ENCODE peak calls at places on chromosome 2, in nine cellular contexts. One of them, this sample, is unnamed.

GRCh38 chr2:46023165-46023854 is 273.9 kb upstream of the EPAS1 start:
- DNase-seq in heart left ventricle: no peak
- DNase-seq in A549: no peak
- DNase-seq in IMR-90: no peak
- DNase-seq in breast epithelium: no peak
- DNase-seq in transverse colon: no peak
- DNase-seq in tibial nerve: no peak
- DNase-seq in spleen: no peak
- DNase-seq in adrenal gland: no peak
- DNase-seq in this sample: no peak

GRCh38 chr2:186780701-186781316 is 68.2 kb downstream of the ZSWIM2 start:
- DNase-seq in IMR-90: peak
- DNase-seq in A549: peak
- DNase-seq in spleen: no peak
- DNase-seq in adrenal gland: peak
- DNase-seq in breast epithelium: no peak
- DNase-seq in heart left ventricle: no peak
- DNase-seq in tibial nerve: no peak
- DNase-seq in transverse colon: no peak
- DNase-seq in this sample: no peak

GRCh38 chr2:13492262-13492661 is 775.5 kb downstream of the TRIB2 start:
- DNase-seq in spleen: no peak
- DNase-seq in heart left ventricle: no peak
- DNase-seq in adrenal gland: no peak
- DNase-seq in IMR-90: no peak
- DNase-seq in transverse colon: no peak
- DNase-seq in tibial nerve: no peak
- DNase-seq in A549: no peak
- DNase-seq in breast epithelium: no peak
- DNase-seq in this sample: no peak

GRCh38 chr2:71469403-71470398 is 16.3 kb downstream of the DYSF start:
- DNase-seq in IMR-90: no peak
- DNase-seq in transverse colon: no peak
- DNase-seq in breast epithelium: no peak
- DNase-seq in A549: no peak
- DNase-seq in heart left ventricle: no peak
- DNase-seq in tibial nerve: no peak
- DNase-seq in adrenal gland: no peak
- DNase-seq in spleen: no peak
- DNase-seq in this sample: no peak

GRCh38 chr2:18209934-18210639 is 331.6 kb downstream of the KCNS3 start:
- DNase-seq in tibial nerve: no peak
- DNase-seq in IMR-90: peak
- DNase-seq in adrenal gland: no peak
- DNase-seq in A549: peak
- DNase-seq in breast epithelium: no peak
- DNase-seq in transverse colon: no peak
- DNase-seq in heart left ventricle: no peak
- DNase-seq in spleen: no peak
- DNase-seq in this sample: no peak

GRCh38 chr2:48587560-48587959 is 30.1 kb upstream of the GTF2A1L start:
- DNase-seq in breast epithelium: no peak
- DNase-seq in A549: no peak
- DNase-seq in spleen: no peak
- DNase-seq in tibial nerve: no peak
- DNase-seq in heart left ventricle: no peak
- DNase-seq in transverse colon: no peak
- DNase-seq in adrenal gland: no peak
- DNase-seq in IMR-90: no peak
- DNase-seq in this sample: no peak

GRCh38 chr2:11930211-11930761 is 183.9 kb downstream of the LPIN1 start:
- DNase-seq in tibial nerve: no peak
- DNase-seq in IMR-90: no peak
- DNase-seq in heart left ventricle: no peak
- DNase-seq in transverse colon: peak
- DNase-seq in adrenal gland: peak
- DNase-seq in spleen: no peak
- DNase-seq in A549: no peak
- DNase-seq in breast epithelium: no peak
- DNase-seq in this sample: no peak

GRCh38 chr2:10839813-10840212 is 27.2 kb upstream of the PDIA6 start:
- DNase-seq in A549: no peak
- DNase-seq in spleen: no peak
- DNase-seq in breast epithelium: no peak
- DNase-seq in transverse colon: no peak
- DNase-seq in adrenal gland: no peak
- DNase-seq in tibial nerve: no peak
- DNase-seq in IMR-90: peak
- DNase-seq in heart left ventricle: no peak
- DNase-seq in this sample: no peak

GRCh38 chr2:241469746-241470145 is 38.6 kb downstream of the STK25 start:
- DNase-seq in IMR-90: no peak
- DNase-seq in adrenal gland: no peak
- DNase-seq in transverse colon: no peak
- DNase-seq in tibial nerve: no peak
- DNase-seq in spleen: no peak
- DNase-seq in heart left ventricle: no peak
- DNase-seq in A549: no peak
- DNase-seq in breast epithelium: no peak
- DNase-seq in this sample: no peak

GRCh38 chr2:206154197-206154596 is 5.0 kb downstream of the NDUFS1 start:
- DNase-seq in heart left ventricle: no peak
- DNase-seq in breast epithelium: no peak
- DNase-seq in spleen: no peak
- DNase-seq in tibial nerve: no peak
- DNase-seq in transverse colon: no peak
- DNase-seq in IMR-90: no peak
- DNase-seq in adrenal gland: no peak
- DNase-seq in A549: no peak
- DNase-seq in this sample: no peak

GRCh38 chr2:172372436-172372835 is 55.0 kb upstream of the ITGA6 start:
- DNase-seq in adrenal gland: no peak
- DNase-seq in tibial nerve: no peak
- DNase-seq in transverse colon: no peak
- DNase-seq in breast epithelium: no peak
- DNase-seq in heart left ventricle: no peak
- DNase-seq in spleen: no peak
- DNase-seq in A549: no peak
- DNase-seq in IMR-90: no peak
- DNase-seq in this sample: no peak

GRCh38 chr2:225137971-225138370 is 95.7 kb upstream of the DOCK10 start:
- DNase-seq in breast epithelium: no peak
- DNase-seq in adrenal gland: no peak
- DNase-seq in tibial nerve: no peak
- DNase-seq in spleen: no peak
- DNase-seq in heart left ventricle: no peak
- DNase-seq in IMR-90: peak
- DNase-seq in transverse colon: no peak
- DNase-seq in A549: no peak
- DNase-seq in this sample: no peak

GRCh38 chr2:99706734-99707133 is 216.9 kb upstream of the REV1 start:
- DNase-seq in breast epithelium: no peak
- DNase-seq in transverse colon: no peak
- DNase-seq in spleen: no peak
- DNase-seq in tibial nerve: no peak
- DNase-seq in A549: no peak
- DNase-seq in IMR-90: no peak
- DNase-seq in heart left ventricle: no peak
- DNase-seq in adrenal gland: no peak
- DNase-seq in this sample: no peak

GRCh38 chr2:939936-940620 is 10.6 kb upstream of the SNTG2 start:
- DNase-seq in spleen: no peak
- DNase-seq in adrenal gland: no peak
- DNase-seq in A549: no peak
- DNase-seq in transverse colon: no peak
- DNase-seq in IMR-90: no peak
- DNase-seq in tibial nerve: no peak
- DNase-seq in heart left ventricle: no peak
- DNase-seq in breast epithelium: no peak
- DNase-seq in this sample: no peak

DNA sequence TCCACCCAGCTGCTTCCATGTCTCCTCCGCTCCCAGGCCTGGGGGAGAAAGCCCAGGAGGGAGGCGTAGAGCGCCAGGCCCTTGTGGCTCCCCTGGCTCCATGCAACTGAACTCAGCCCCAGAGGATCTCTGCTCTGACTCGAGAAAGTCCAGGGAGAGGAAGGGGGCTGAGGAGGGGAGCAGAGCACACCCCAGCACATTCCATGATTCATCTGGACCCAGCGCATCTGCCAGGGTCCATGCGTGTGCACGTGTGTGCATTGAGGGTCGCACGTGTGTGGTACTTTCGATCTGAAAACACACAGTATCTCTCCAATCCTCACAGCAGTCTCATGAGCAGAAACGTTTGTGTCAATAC is 146.5 kb upstream of the ID2 start:
- DNase-seq in tibial nerve: no peak
- DNase-seq in heart left ventricle: no peak
- DNase-seq in A549: no peak
- DNase-seq in spleen: no peak
- DNase-seq in adrenal gland: no peak
- DNase-seq in transverse colon: no peak
- DNase-seq in breast epithelium: no peak
- DNase-seq in IMR-90: no peak
- DNase-seq in this sample: no peak
- H3K4me3 ChIP-seq in tibial nerve: no peak
- H3K4me3 ChIP-seq in heart left ventricle: no peak
- H3K4me3 ChIP-seq in A549: no peak
- H3K4me3 ChIP-seq in spleen: no peak
- H3K4me3 ChIP-seq in adrenal gland: no peak
- H3K4me3 ChIP-seq in transverse colon: no peak
- H3K4me3 ChIP-seq in breast epithelium: no peak
- H3K4me3 ChIP-seq in IMR-90: no peak
- H3K4me3 ChIP-seq in this sample: no peak

DNA sequence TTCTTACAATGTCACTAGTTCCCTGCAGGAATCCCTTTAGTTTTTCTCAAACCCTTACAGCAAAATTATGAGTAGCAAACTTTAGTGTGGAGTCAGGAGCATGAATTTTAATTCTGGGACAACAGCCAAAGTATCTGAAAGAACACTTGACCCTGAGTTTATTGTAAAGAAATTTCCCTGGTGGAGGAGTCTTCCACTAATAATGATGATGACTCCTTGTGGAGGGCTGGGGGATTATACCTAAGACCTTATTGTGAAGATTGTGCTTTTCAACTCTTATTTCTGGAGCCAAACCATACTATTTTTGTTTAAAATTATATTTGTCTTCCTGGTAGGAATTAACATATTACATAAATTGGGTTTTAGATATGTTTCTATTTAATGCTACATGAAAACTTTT is 217.0 kb downstream of the MYO3B start:
- DNase-seq in breast epithelium: no peak
- DNase-seq in tibial nerve: no peak
- DNase-seq in spleen: no peak
- DNase-seq in A549: no peak
- DNase-seq in heart left ventricle: no peak
- DNase-seq in adrenal gland: no peak
- DNase-seq in transverse colon: no peak
- DNase-seq in IMR-90: no peak
- DNase-seq in this sample: no peak
- TF ChIP-seq CTCF in breast epithelium: no peak
- TF ChIP-seq CTCF in tibial nerve: no peak
- TF ChIP-seq CTCF in spleen: no peak
- TF ChIP-seq CTCF in A549: no peak
- TF ChIP-seq CTCF in heart left ventricle: no peak
- TF ChIP-seq CTCF in adrenal gland: no peak
- TF ChIP-seq CTCF in transverse colon: no peak
- TF ChIP-seq CTCF in IMR-90: no peak
- TF ChIP-seq CTCF in this sample: no peak

GRCh38 chr2:70087703-70088507 is 628 bp downstream of the PCBP1 start:
- DNase-seq in transverse colon: peak
- DNase-seq in A549: peak
- DNase-seq in spleen: peak
- DNase-seq in breast epithelium: peak
- DNase-seq in tibial nerve: peak
- DNase-seq in heart left ventricle: peak
- DNase-seq in IMR-90: peak
- DNase-seq in adrenal gland: peak
- DNase-seq in this sample: peak

GRCh38 chr2:70084973-70085710 is 2.1 kb upstream of the PCBP1 start:
- DNase-seq in tibial nerve: peak
- DNase-seq in transverse colon: peak
- DNase-seq in A549: no peak
- DNase-seq in IMR-90: no peak
- DNase-seq in adrenal gland: peak
- DNase-seq in heart left ventricle: no peak
- DNase-seq in breast epithelium: peak
- DNase-seq in spleen: peak
- DNase-seq in this sample: peak

GRCh38 chr2:70086838-70087702 is at the start of gene PCBP1:
- DNase-seq in IMR-90: peak
- DNase-seq in tibial nerve: peak
- DNase-seq in adrenal gland: peak
- DNase-seq in transverse colon: peak
- DNase-seq in heart left ventricle: peak
- DNase-seq in spleen: peak
- DNase-seq in A549: peak
- DNase-seq in breast epithelium: peak
- DNase-seq in this sample: peak

GRCh38 chr2:70085711-70086277 is 1.5 kb upstream of the PCBP1 start:
- DNase-seq in spleen: no peak
- DNase-seq in A549: no peak
- DNase-seq in IMR-90: no peak
- DNase-seq in breast epithelium: no peak
- DNase-seq in adrenal gland: no peak
- DNase-seq in tibial nerve: no peak
- DNase-seq in heart left ventricle: no peak
- DNase-seq in transverse colon: no peak
- DNase-seq in this sample: peak

DNA sequence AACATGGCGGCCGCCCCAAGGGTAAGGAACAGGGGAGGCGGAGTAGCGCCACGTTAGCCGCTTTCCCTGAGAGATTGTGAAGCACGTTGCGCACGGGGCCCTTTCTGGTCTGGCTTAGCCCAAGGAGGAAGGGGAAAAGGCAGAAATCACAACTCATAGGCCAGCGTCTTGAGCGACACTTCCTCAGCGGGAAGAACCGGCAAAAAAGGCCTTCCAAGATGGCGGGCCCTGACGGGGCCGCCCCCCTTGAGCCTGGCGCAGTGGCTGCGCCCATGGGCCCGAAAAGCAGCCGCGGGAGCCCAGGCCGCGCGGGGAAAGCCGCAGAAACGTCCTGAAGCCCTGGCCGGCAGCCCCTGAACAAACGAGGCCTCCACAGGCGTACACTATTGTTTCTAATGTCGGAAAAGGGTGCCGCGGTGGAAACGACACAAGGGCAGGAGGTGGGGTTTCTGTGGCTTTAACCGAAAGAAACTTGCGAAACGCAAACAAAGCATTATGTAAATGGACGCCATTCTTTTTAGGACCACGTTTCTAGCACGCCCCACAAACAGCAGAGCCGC is 919 bp upstream of the PCBP1 start:
- DNase-seq in adrenal gland: peak
- DNase-seq in A549: peak
- DNase-seq in transverse colon: peak
- DNase-seq in spleen: peak
- DNase-seq in breast epithelium: peak
- DNase-seq in tibial nerve: peak
- DNase-seq in heart left ventricle: peak
- DNase-seq in IMR-90: peak
- DNase-seq in this sample: peak
- TF ChIP-seq POLR2A in adrenal gland: no peak
- TF ChIP-seq POLR2A in A549: peak
- TF ChIP-seq POLR2A in transverse colon: no peak
- TF ChIP-seq POLR2A in spleen: no peak
- TF ChIP-seq POLR2A in breast epithelium: no peak
- TF ChIP-seq POLR2A in tibial nerve: no peak
- TF ChIP-seq POLR2A in heart left ventricle: no peak
- TF ChIP-seq POLR2A in IMR-90: peak
- TF ChIP-seq POLR2A in this sample: peak

GRCh38 chr2:182426915-182427233 is at the start of gene PDE1A:
- DNase-seq in spleen: no peak
- DNase-seq in A549: no peak
- DNase-seq in heart left ventricle: no peak
- DNase-seq in IMR-90: no peak
- DNase-seq in transverse colon: peak
- DNase-seq in breast epithelium: no peak
- DNase-seq in tibial nerve: no peak
- DNase-seq in adrenal gland: no peak
- DNase-seq in this sample: no peak
- H3K4me3 ChIP-seq in spleen: peak
- H3K4me3 ChIP-seq in A549: no peak
- H3K4me3 ChIP-seq in heart left ventricle: peak
- H3K4me3 ChIP-seq in IMR-90: peak
- H3K4me3 ChIP-seq in transverse colon: peak
- H3K4me3 ChIP-seq in breast epithelium: peak
- H3K4me3 ChIP-seq in tibial nerve: peak
- H3K4me3 ChIP-seq in adrenal gland: peak
- H3K4me3 ChIP-seq in this sample: peak

This sample was measured in right lobe of liver.